ENCODE peak calls at places on chromosome 11, in nine cellular contexts. One of them, this sample, is unnamed.

GRCh38 chr11:83666149-83666548 is 380.0 kb upstream of the CCDC90B start:
- DNase-seq in lower leg skin: no peak
- DNase-seq in GM12891: no peak
- DNase-seq in IMR-90: no peak
- DNase-seq in tibial nerve: no peak
- DNase-seq in right lobe of liver: no peak
- DNase-seq in uterus: no peak
- DNase-seq in heart left ventricle: no peak
- DNase-seq in HepG2: no peak
- DNase-seq in this sample: no peak

GRCh38 chr11:36684840-36685800 is 87.1 kb upstream of the RAG2 start:
- DNase-seq in uterus: no peak
- DNase-seq in right lobe of liver: no peak
- DNase-seq in HepG2: no peak
- DNase-seq in IMR-90: no peak
- DNase-seq in tibial nerve: no peak
- DNase-seq in heart left ventricle: no peak
- DNase-seq in GM12891: no peak
- DNase-seq in lower leg skin: no peak
- DNase-seq in this sample: no peak

GRCh38 chr11:19574916-19575315 is 137.7 kb upstream of the NAV2 start:
- DNase-seq in heart left ventricle: no peak
- DNase-seq in right lobe of liver: no peak
- DNase-seq in lower leg skin: no peak
- DNase-seq in tibial nerve: no peak
- DNase-seq in uterus: no peak
- DNase-seq in GM12891: no peak
- DNase-seq in IMR-90: no peak
- DNase-seq in HepG2: no peak
- DNase-seq in this sample: no peak

GRCh38 chr11:61113209-61113608 is 10.9 kb downstream of the CD5 start:
- DNase-seq in IMR-90: no peak
- DNase-seq in uterus: no peak
- DNase-seq in GM12891: no peak
- DNase-seq in heart left ventricle: no peak
- DNase-seq in lower leg skin: no peak
- DNase-seq in HepG2: no peak
- DNase-seq in right lobe of liver: no peak
- DNase-seq in tibial nerve: no peak
- DNase-seq in this sample: no peak

GRCh38 chr11:91248199-91248807 is 976.3 kb upstream of the FAT3 start:
- DNase-seq in right lobe of liver: no peak
- DNase-seq in tibial nerve: peak; percentile 48
- DNase-seq in HepG2: peak; percentile 28
- DNase-seq in lower leg skin: no peak
- DNase-seq in uterus: no peak
- DNase-seq in GM12891: no peak
- DNase-seq in IMR-90: peak; percentile 53
- DNase-seq in heart left ventricle: no peak
- DNase-seq in this sample: no peak

GRCh38 chr11:93529707-93530467 is 13.3 kb downstream of the SMCO4 start:
- DNase-seq in right lobe of liver: no peak
- DNase-seq in uterus: no peak
- DNase-seq in GM12891: no peak
- DNase-seq in HepG2: peak; percentile 74
- DNase-seq in heart left ventricle: no peak
- DNase-seq in IMR-90: peak; percentile 41
- DNase-seq in lower leg skin: no peak
- DNase-seq in tibial nerve: no peak
- DNase-seq in this sample: no peak

GRCh38 chr11:80638296-80638695 is 1197.5 kb upstream of the TENM4 start:
- DNase-seq in lower leg skin: no peak
- DNase-seq in right lobe of liver: no peak
- DNase-seq in heart left ventricle: no peak
- DNase-seq in uterus: no peak
- DNase-seq in IMR-90: no peak
- DNase-seq in GM12891: no peak
- DNase-seq in HepG2: no peak
- DNase-seq in tibial nerve: no peak
- DNase-seq in this sample: no peak

GRCh38 chr11:29612423-29612822 is 404.4 kb downstream of the KCNA4 start:
- DNase-seq in uterus: no peak
- DNase-seq in heart left ventricle: no peak
- DNase-seq in HepG2: no peak
- DNase-seq in tibial nerve: no peak
- DNase-seq in IMR-90: no peak
- DNase-seq in GM12891: no peak
- DNase-seq in lower leg skin: no peak
- DNase-seq in right lobe of liver: no peak
- DNase-seq in this sample: no peak

GRCh38 chr11:123628936-123629683 is 25.3 kb downstream of the SCN3B start:
- DNase-seq in heart left ventricle: peak; percentile 84
- DNase-seq in HepG2: no peak
- DNase-seq in right lobe of liver: peak; percentile 67
- DNase-seq in GM12891: no peak
- DNase-seq in tibial nerve: no peak
- DNase-seq in uterus: peak; percentile 92
- DNase-seq in IMR-90: peak; percentile 84
- DNase-seq in lower leg skin: no peak
- DNase-seq in this sample: no peak

GRCh38 chr11:69250503-69251393 is 43.2 kb upstream of the MYEOV start:
- DNase-seq in IMR-90: no peak
- DNase-seq in right lobe of liver: no peak
- DNase-seq in GM12891: no peak
- DNase-seq in lower leg skin: no peak
- DNase-seq in tibial nerve: no peak
- DNase-seq in HepG2: no peak
- DNase-seq in uterus: no peak
- DNase-seq in heart left ventricle: no peak
- DNase-seq in this sample: no peak

GRCh38 chr11:34262601-34263081 is 95.2 kb downstream of the ABTB2 start:
- DNase-seq in uterus: no peak
- DNase-seq in heart left ventricle: no peak
- DNase-seq in HepG2: no peak
- DNase-seq in lower leg skin: no peak
- DNase-seq in right lobe of liver: peak; percentile 29
- DNase-seq in IMR-90: no peak
- DNase-seq in tibial nerve: no peak
- DNase-seq in GM12891: no peak
- DNase-seq in this sample: no peak

GRCh38 chr11:95715777-95716241 is 73.8 kb downstream of the FAM76B start:
- DNase-seq in right lobe of liver: no peak
- DNase-seq in IMR-90: no peak
- DNase-seq in heart left ventricle: no peak
- DNase-seq in tibial nerve: no peak
- DNase-seq in lower leg skin: no peak
- DNase-seq in GM12891: no peak
- DNase-seq in HepG2: peak; percentile 3
- DNase-seq in uterus: no peak
- DNase-seq in this sample: no peak

GRCh38 chr11:48045536-48045935 is 65.2 kb downstream of the PTPRJ start:
- DNase-seq in GM12891: no peak
- DNase-seq in right lobe of liver: no peak
- DNase-seq in tibial nerve: no peak
- DNase-seq in lower leg skin: no peak
- DNase-seq in IMR-90: no peak
- DNase-seq in heart left ventricle: no peak
- DNase-seq in uterus: no peak
- DNase-seq in HepG2: no peak
- DNase-seq in this sample: no peak

GRCh38 chr11:104968856-104969776 is 742 bp upstream of the CASP4 start:
- DNase-seq in tibial nerve: peak; percentile 7
- DNase-seq in lower leg skin: peak; percentile 22
- DNase-seq in IMR-90: peak; percentile 34
- DNase-seq in HepG2: peak; percentile 50
- DNase-seq in uterus: peak; percentile 18
- DNase-seq in heart left ventricle: peak; percentile 29
- DNase-seq in GM12891: no peak
- DNase-seq in right lobe of liver: peak; percentile 26
- DNase-seq in this sample: no peak

GRCh38 chr11:65716774-65717405 is 3.7 kb downstream of the RNASEH2C start:
- DNase-seq in GM12891: no peak
- DNase-seq in uterus: no peak
- DNase-seq in IMR-90: no peak
- DNase-seq in tibial nerve: no peak
- DNase-seq in heart left ventricle: no peak
- DNase-seq in right lobe of liver: no peak
- DNase-seq in lower leg skin: no peak
- DNase-seq in HepG2: no peak
- DNase-seq in this sample: no peak
- TF ChIP-seq POLR2A in GM12891: no peak
- TF ChIP-seq POLR2A in uterus: no peak
- TF ChIP-seq POLR2A in IMR-90: no peak
- TF ChIP-seq POLR2A in tibial nerve: no peak
- TF ChIP-seq POLR2A in heart left ventricle: no peak
- TF ChIP-seq POLR2A in right lobe of liver: no peak
- TF ChIP-seq POLR2A in lower leg skin: no peak
- TF ChIP-seq POLR2A in HepG2: no peak
- TF ChIP-seq POLR2A in this sample: no peak

GRCh38 chr11:117087446-117087845 is 10.8 kb downstream of the SIK3 start:
- DNase-seq in GM12891: no peak
- DNase-seq in heart left ventricle: no peak
- DNase-seq in tibial nerve: no peak
- DNase-seq in IMR-90: no peak
- DNase-seq in lower leg skin: no peak
- DNase-seq in uterus: no peak
- DNase-seq in HepG2: no peak
- DNase-seq in right lobe of liver: no peak
- DNase-seq in this sample: no peak
- TF ChIP-seq POLR2A in GM12891: no peak
- TF ChIP-seq POLR2A in heart left ventricle: no peak
- TF ChIP-seq POLR2A in tibial nerve: no peak
- TF ChIP-seq POLR2A in IMR-90: no peak
- TF ChIP-seq POLR2A in lower leg skin: no peak
- TF ChIP-seq POLR2A in uterus: no peak
- TF ChIP-seq POLR2A in HepG2: no peak
- TF ChIP-seq POLR2A in right lobe of liver: no peak
- TF ChIP-seq POLR2A in this sample: no peak

GRCh38 chr11:8202428-8203160 is 33.8 kb upstream of the RIC3 start:
- DNase-seq in heart left ventricle: no peak
- DNase-seq in right lobe of liver: no peak
- DNase-seq in uterus: no peak
- DNase-seq in GM12891: no peak
- DNase-seq in tibial nerve: no peak
- DNase-seq in HepG2: no peak
- DNase-seq in IMR-90: no peak
- DNase-seq in lower leg skin: no peak
- DNase-seq in this sample: no peak
- TF ChIP-seq POLR2A in heart left ventricle: no peak
- TF ChIP-seq POLR2A in right lobe of liver: no peak
- TF ChIP-seq POLR2A in uterus: no peak
- TF ChIP-seq POLR2A in GM12891: no peak
- TF ChIP-seq POLR2A in tibial nerve: no peak
- TF ChIP-seq POLR2A in HepG2: no peak
- TF ChIP-seq POLR2A in IMR-90: no peak
- TF ChIP-seq POLR2A in lower leg skin: no peak
- TF ChIP-seq POLR2A in this sample: no peak

GRCh38 chr11:57121996-57122395 is 59.8 kb upstream of the LRRC55 start:
- DNase-seq in heart left ventricle: no peak
- DNase-seq in uterus: no peak
- DNase-seq in tibial nerve: no peak
- DNase-seq in lower leg skin: no peak
- DNase-seq in IMR-90: no peak
- DNase-seq in GM12891: no peak
- DNase-seq in HepG2: no peak
- DNase-seq in right lobe of liver: no peak
- DNase-seq in this sample: no peak
- TF ChIP-seq POLR2A in heart left ventricle: no peak
- TF ChIP-seq POLR2A in uterus: no peak
- TF ChIP-seq POLR2A in tibial nerve: no peak
- TF ChIP-seq POLR2A in lower leg skin: no peak
- TF ChIP-seq POLR2A in IMR-90: no peak
- TF ChIP-seq POLR2A in GM12891: no peak
- TF ChIP-seq POLR2A in HepG2: no peak
- TF ChIP-seq POLR2A in right lobe of liver: no peak
- TF ChIP-seq POLR2A in this sample: no peak

GRCh38 chr11:331332-332060 is 10.8 kb upstream of the IFITM3 start:
- DNase-seq in lower leg skin: no peak
- DNase-seq in heart left ventricle: no peak
- DNase-seq in GM12891: no peak
- DNase-seq in HepG2: no peak
- DNase-seq in tibial nerve: no peak
- DNase-seq in IMR-90: no peak
- DNase-seq in right lobe of liver: no peak
- DNase-seq in uterus: peak; percentile 30
- DNase-seq in this sample: no peak

GRCh38 chr11:328012-328411 is 7.4 kb upstream of the IFITM3 start:
- DNase-seq in right lobe of liver: no peak
- DNase-seq in uterus: no peak
- DNase-seq in lower leg skin: no peak
- DNase-seq in heart left ventricle: no peak
- DNase-seq in HepG2: no peak
- DNase-seq in IMR-90: no peak
- DNase-seq in GM12891: no peak
- DNase-seq in tibial nerve: no peak
- DNase-seq in this sample: no peak

GRCh38 chr11:329886-330253 is 9.2 kb upstream of the IFITM3 start:
- DNase-seq in heart left ventricle: no peak
- DNase-seq in tibial nerve: no peak
- DNase-seq in uterus: no peak
- DNase-seq in HepG2: no peak
- DNase-seq in IMR-90: no peak
- DNase-seq in right lobe of liver: no peak
- DNase-seq in GM12891: no peak
- DNase-seq in lower leg skin: no peak
- DNase-seq in this sample: no peak

GRCh38 chr11:330694-331314 is 10.1 kb upstream of the IFITM3 start:
- DNase-seq in heart left ventricle: no peak
- DNase-seq in HepG2: no peak
- DNase-seq in IMR-90: no peak
- DNase-seq in GM12891: no peak
- DNase-seq in right lobe of liver: no peak
- DNase-seq in lower leg skin: no peak
- DNase-seq in tibial nerve: no peak
- DNase-seq in uterus: peak; percentile 21
- DNase-seq in this sample: no peak

DNA sequence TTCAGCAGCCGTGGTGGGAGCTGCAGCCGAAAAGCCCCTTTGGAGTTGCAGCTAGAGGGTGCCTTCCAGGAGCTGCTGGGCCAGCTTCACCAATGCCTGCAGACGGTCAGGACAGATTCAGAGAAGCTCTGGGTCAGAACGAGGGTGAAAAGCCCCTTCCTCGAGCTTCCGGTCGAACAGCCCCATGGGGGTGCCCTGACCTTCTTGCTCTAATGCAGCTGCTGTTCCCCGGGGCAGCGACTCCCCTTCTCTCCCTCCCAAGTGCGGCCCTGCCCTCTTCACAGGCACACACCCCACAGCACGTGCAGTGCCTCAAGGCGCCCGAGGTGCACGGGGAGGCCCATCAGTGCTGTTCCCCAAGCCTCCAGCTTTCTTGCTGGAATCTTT is 9.6 kb upstream of the IFITM3 start:
- DNase-seq in lower leg skin: no peak
- DNase-seq in IMR-90: no peak
- DNase-seq in heart left ventricle: no peak
- DNase-seq in right lobe of liver: no peak
- DNase-seq in GM12891: no peak
- DNase-seq in HepG2: no peak
- DNase-seq in tibial nerve: no peak
- DNase-seq in uterus: peak; percentile 17
- DNase-seq in this sample: no peak
- TF ChIP-seq POLR2A in lower leg skin: no peak
- TF ChIP-seq POLR2A in IMR-90: no peak
- TF ChIP-seq POLR2A in heart left ventricle: no peak
- TF ChIP-seq POLR2A in right lobe of liver: no peak
- TF ChIP-seq POLR2A in GM12891: no peak
- TF ChIP-seq POLR2A in HepG2: no peak
- TF ChIP-seq POLR2A in tibial nerve: no peak
- TF ChIP-seq POLR2A in uterus: no peak
- TF ChIP-seq POLR2A in this sample: no peak

GRCh38 chr11:833114-833791 is 501 bp downstream of the CD151 start:
- DNase-seq in IMR-90: no peak
- DNase-seq in lower leg skin: no peak
- DNase-seq in right lobe of liver: peak; percentile 73
- DNase-seq in uterus: no peak
- DNase-seq in tibial nerve: no peak
- DNase-seq in GM12891: no peak
- DNase-seq in heart left ventricle: peak; percentile 76
- DNase-seq in HepG2: no peak
- DNase-seq in this sample: no peak
- TF ChIP-seq POLR2A in IMR-90: peak; percentile 73
- TF ChIP-seq POLR2A in lower leg skin: no peak
- TF ChIP-seq POLR2A in right lobe of liver: peak; percentile 54
- TF ChIP-seq POLR2A in uterus: peak; percentile 48
- TF ChIP-seq POLR2A in tibial nerve: no peak
- TF ChIP-seq POLR2A in GM12891: no peak
- TF ChIP-seq POLR2A in heart left ventricle: no peak
- TF ChIP-seq POLR2A in HepG2: no peak
- TF ChIP-seq POLR2A in this sample: peak; percentile 20

This sample was measured in H54.